ENCODE peak calls at places on chromosomes 13 and 19, in nine cellular contexts. X is AG08395; B is HuH-7.5; M is iris pigment epithelial cell; W is omental fat pad; L is activated B cell treated with CpG ODN at 0.5 μM for 24 hours; S is stimulated activated CD4-positive, alpha-beta T cell treated with anti-CD3 and anti-CD28 coated beads, Interleukin-2, amount 100 ng/mL, for 48 hours; E is AG20443; U is tibial nerve. Q is an unnamed sample.

GRCh38 chr13:113540523-113540922 is 44.0 kb upstream of the TFDP1 start:
- DNase-seq in X (no peak), B (no peak), M (no peak), W (no peak), L (no peak), S (no peak), E (no peak), U (no peak), Q (no peak)

GRCh38 chr13:30103161-30103858 is 204.0 kb downstream of the KATNAL1 start:
- DNase-seq in X (no peak), B (no peak), M (no peak), W (no peak), L (no peak), S (no peak), E (no peak), U (no peak), Q (no peak)

GRCh38 chr19:19540707-19541515 is 2.8 kb downstream of the CILP2 start:
- DNase-seq in X (peak), B (no peak), M (peak), W (peak), L (peak), S (peak), E (peak), U (no peak), Q (no peak)

GRCh38 chr13:66558511-66558910 is 671.6 kb downstream of the PCDH9 start:
- DNase-seq in X (no peak), B (no peak), M (peak), W (no peak), L (no peak), S (no peak), E (no peak), U (no peak), Q (no peak)

GRCh38 chr13:46595918-46596315 is 42.9 kb downstream of the LRCH1 start:
- DNase-seq in X (no peak), B (no peak), M (no peak), W (no peak), L (no peak), S (no peak), E (no peak), U (no peak), Q (no peak)

GRCh38 chr19:15197275-15198005 is 3.4 kb downstream of the NOTCH3 start:
- DNase-seq in X (no peak), B (no peak), M (no peak), W (no peak), L (no peak), S (no peak), E (no peak), U (no peak), Q (no peak)

GRCh38 chr13:93036380-93036779 is 190.2 kb upstream of the GPC6 start:
- DNase-seq in X (no peak), B (no peak), M (no peak), W (no peak), L (no peak), S (no peak), E (no peak), U (no peak), Q (no peak)

GRCh38 chr19:38649305-38650179 is 2.1 kb downstream of the ACTN4 start:
- DNase-seq in X (no peak), B (peak), M (no peak), W (no peak), L (no peak), S (no peak), E (no peak), U (no peak), Q (no peak)

GRCh38 chr13:34671136-34671535 is 270.9 kb upstream of the NBEA start:
- DNase-seq in X (peak), B (no peak), M (no peak), W (no peak), L (no peak), S (no peak), E (peak), U (peak), Q (peak)